ENCODE peak calls at places on chromosomes 16 and 17, in ten cellular contexts. Y, I, D, O, Q, Z, R, V, K and N are unnamed samples.

GRCh38 chr16:50585331-50585776 is 37.2 kb downstream of the NKD1 start:
- DNase-seq in Y (no peak), I (no peak), D (no peak), O (no peak), Q (peak; percentile 77), Z (peak; percentile 40), R (no peak), V (peak; percentile 78), K (peak; percentile 38), N (peak; percentile 74)

GRCh38 chr16:82660078-82660645 is 33.4 kb downstream of the CDH13 start:
- DNase-seq in Y (no peak), I (peak; percentile 57), D (no peak), O (no peak), Q (no peak), Z (no peak), R (peak; percentile 38), V (peak; percentile 72), K (no peak), N (no peak)

GRCh38 chr16:88570691-88571092 is 489 bp downstream of the ZC3H18 start:
- DNase-seq in Y (peak; percentile 49), I (no peak), D (no peak), O (peak; percentile 26), Q (peak; percentile 31), Z (no peak), R (no peak), V (no peak), K (peak; percentile 35), N (no peak)

GRCh38 chr16:5581963-5582362 is 484.4 kb upstream of the EEF2KMT start:
- DNase-seq in Y (no peak), I (no peak), D (no peak), O (no peak), Q (no peak), Z (no peak), R (no peak), V (no peak), K (no peak), N (no peak)

GRCh38 chr16:65125871-65126270 is 4.0 kb upstream of the CDH11 start:
- DNase-seq in Y (no peak), I (no peak), D (no peak), O (no peak), Q (no peak), Z (no peak), R (no peak), V (no peak), K (no peak), N (no peak)

GRCh38 chr17:3951420-3951819 is 12.8 kb downstream of the ATP2A3 start:
- DNase-seq in Y (no peak), I (no peak), D (no peak), O (no peak), Q (no peak), Z (no peak), R (no peak), V (no peak), K (no peak), N (no peak)

GRCh38 chr16:17001471-17001870 is 469.3 kb downstream of the XYLT1 start:
- DNase-seq in Y (no peak), I (no peak), D (no peak), O (no peak), Q (no peak), Z (no peak), R (no peak), V (no peak), K (no peak), N (no peak)

GRCh38 chr17:46851029-46851741 is at the start of gene WNT9B:
- DNase-seq in Y (no peak), I (no peak), D (peak; percentile 74), O (no peak), Q (no peak), Z (peak; percentile 57), R (peak; percentile 93), V (no peak), K (peak; percentile 70), N (no peak)

GRCh38 chr17:81822996-81823799 is 9.9 kb downstream of the MCRIP1 start:
- DNase-seq in Y (no peak), I (no peak), D (no peak), O (no peak), Q (no peak), Z (no peak), R (no peak), V (no peak), K (no peak), N (no peak)

GRCh38 chr17:73547790-73548189 is 96.5 kb downstream of the SDK2 start:
- DNase-seq in Y (no peak), I (no peak), D (no peak), O (no peak), Q (no peak), Z (no peak), R (no peak), V (no peak), K (no peak), N (no peak)

GRCh38 chr16:67268136-67268579 is 11.2 kb upstream of the PLEKHG4 start:
- DNase-seq in Y (no peak), I (peak; percentile 95), D (no peak), O (no peak), Q (no peak), Z (peak; percentile 63), R (peak; percentile 24), V (peak; percentile 66), K (no peak), N (peak; percentile 48)

GRCh38 chr16:70475054-70475871 is 20.9 kb downstream of the FCSK start:
- DNase-seq in Y (no peak), I (no peak), D (no peak), O (no peak), Q (no peak), Z (no peak), R (no peak), V (no peak), K (no peak), N (no peak)

GRCh38 chr17:40244255-40244654 is 25.2 kb downstream of the WIPF2 start:
- DNase-seq in Y (no peak), I (no peak), D (no peak), O (no peak), Q (no peak), Z (no peak), R (no peak), V (no peak), K (no peak), N (no peak)

GRCh38 chr16:23068337-23068736 is 80.9 kb downstream of the USP31 start:
- DNase-seq in Y (no peak), I (no peak), D (no peak), O (no peak), Q (no peak), Z (no peak), R (no peak), V (no peak), K (no peak), N (no peak)

GRCh38 chr16:68640972-68641371 is 4.1 kb upstream of the CDH3 start:
- DNase-seq in Y (no peak), I (peak; percentile 70), D (no peak), O (no peak), Q (no peak), Z (peak; percentile 29), R (no peak), V (no peak), K (no peak), N (no peak)

GRCh38 chr16:81786321-81786720 is 7.2 kb downstream of the PLCG2 start:
- DNase-seq in Y (peak; percentile 50), I (peak; percentile 39), D (no peak), O (no peak), Q (no peak), Z (no peak), R (no peak), V (no peak), K (no peak), N (no peak)

GRCh38 chr17:6056104-6056503 is 14.1 kb upstream of the WSCD1 start:
- DNase-seq in Y (no peak), I (no peak), D (no peak), O (no peak), Q (no peak), Z (no peak), R (no peak), V (no peak), K (no peak), N (no peak)

GRCh38 chr17:48586355-48586924 is 3.6 kb downstream of the HOXB3 start:
- DNase-seq in Y (no peak), I (no peak), D (no peak), O (no peak), Q (no peak), Z (no peak), R (no peak), V (no peak), K (no peak), N (no peak)

GRCh38 chr16:46426336-46426735 is 194.8 kb downstream of the SHCBP1 start:
- DNase-seq in Y (no peak), I (no peak), D (no peak), O (no peak), Q (no peak), Z (no peak), R (no peak), V (no peak), K (no peak), N (no peak)
- H3K9me3 ChIP-seq in Y (no peaks in the 10 kb centered on the region), I (no peaks in the 10 kb centered on the region), D (no peaks in the 10 kb centered on the region), O (peaks cover 20% of the 10 kb centered on the region), Q (peaks cover 13% of the 10 kb centered on the region), Z (peaks cover 25% of the 10 kb centered on the region), R (peaks cover 36% of the 10 kb centered on the region), V (peaks cover 2% of the 10 kb centered on the region), K (peaks cover 45% of the 10 kb centered on the region), N (peaks cover 23% of the 10 kb centered on the region)

GRCh38 chr17:52678211-52678610 is 519.7 kb upstream of the CA10 start:
- DNase-seq in Y (no peak), I (no peak), D (no peak), O (no peak), Q (no peak), Z (no peak), R (no peak), V (no peak), K (no peak), N (no peak)

DNA sequence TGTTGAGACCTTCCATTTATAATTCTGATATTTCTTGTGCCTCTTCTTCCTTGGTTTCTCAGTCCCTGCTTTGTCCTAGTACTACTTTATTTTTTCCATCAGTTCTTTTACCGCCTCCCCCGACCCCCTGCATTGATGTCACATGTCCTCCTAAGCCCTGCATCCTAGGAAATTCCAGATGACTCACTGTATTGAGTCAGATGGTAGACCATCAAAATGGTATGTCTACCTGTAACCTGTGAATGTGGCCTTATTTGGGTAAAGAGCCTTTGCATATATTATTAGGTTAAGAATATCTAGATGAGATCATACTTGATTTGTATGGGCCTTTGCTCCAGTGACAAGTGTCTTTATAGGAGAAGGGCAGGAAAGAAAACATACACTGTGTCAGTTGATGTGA is 515.3 kb upstream of the CA10 start:
- DNase-seq in Y (no peak), I (no peak), D (no peak), O (no peak), Q (no peak), Z (no peak), R (no peak), V (no peak), K (no peak), N (no peak)
- H3K9me3 ChIP-seq in Y (no peaks in the 10 kb centered on the region), I (no peaks in the 10 kb centered on the region), D (no peaks in the 10 kb centered on the region), O (peaks cover 5% of the 10 kb centered on the region), Q (no peaks in the 10 kb centered on the region), Z (peaks cover 5% of the 10 kb centered on the region), R (no peaks in the 10 kb centered on the region), V (peaks cover under 1% of the 10 kb centered on the region), K (no peaks in the 10 kb centered on the region), N (peaks cover 13% of the 10 kb centered on the region)

GRCh38 chr16:30753596-30753995 is 5.4 kb downstream of the PHKG2 start:
- DNase-seq in Y (no peak), I (no peak), D (no peak), O (no peak), Q (no peak), Z (no peak), R (no peak), V (no peak), K (no peak), N (no peak)
- H3K9me3 ChIP-seq in Y (no peaks in the 10 kb centered on the region), I (no peaks in the 10 kb centered on the region), D (no peaks in the 10 kb centered on the region), O (no peaks in the 10 kb centered on the region), Q (no peaks in the 10 kb centered on the region), Z (no peaks in the 10 kb centered on the region), R (no peaks in the 10 kb centered on the region), V (no peaks in the 10 kb centered on the region), K (no peaks in the 10 kb centered on the region), N (no peaks in the 10 kb centered on the region)

GRCh38 chr16:35352431-35352830 is 1893.0 kb downstream of the TP53TG3F start:
- DNase-seq in Y (no peak), I (no peak), D (no peak), O (no peak), Q (no peak), Z (no peak), R (no peak), V (no peak), K (no peak), N (no peak)
- H3K9me3 ChIP-seq in Y (no peaks in the 10 kb centered on the region), I (peaks cover 10% of the 10 kb centered on the region), D (no peaks in the 10 kb centered on the region), O (peaks cover 5% of the 10 kb centered on the region), Q (peaks cover 8% of the 10 kb centered on the region), Z (peaks cover 15% of the 10 kb centered on the region), R (peaks cover 42% of the 10 kb centered on the region), V (no peaks in the 10 kb centered on the region), K (peaks cover 52% of the 10 kb centered on the region), N (peaks cover 11% of the 10 kb centered on the region)